ENCODE peak calls at places on chromosomes 3 and 15, in seven cellular contexts. J, F, G, X, Y, Z and Q are unnamed samples. For H3K4me1 and H3K36me3, the result is how much of the 10 kb centered on the place peaks cover.

GRCh38 chr3:11638669-11639402 is 4.9 kb downstream of the VGLL4 start:
- DNase-seq in J (no peak), F (no peak), G (no peak), X (peak), Y (peak), Z (no peak), Q (peak)

GRCh38 chr3:128863560-128863959 is 15.9 kb upstream of the ACAD9 start:
- DNase-seq in J (no peak), F (no peak), G (no peak), X (peak), Y (peak), Z (no peak), Q (no peak)

GRCh38 chr3:143934791-143935190 is 36.8 kb upstream of the DIPK2A start:
- DNase-seq in J (no peak), F (no peak), G (no peak), X (no peak), Y (no peak), Z (peak), Q (no peak)

GRCh38 chr3:182981038-182981380 is 671 bp upstream of the DCUN1D1 start:
- DNase-seq in J (peak), F (peak), G (no peak), X (no peak), Y (peak), Z (no peak), Q (no peak)

GRCh38 chr15:64430000-64430735 is 30.2 kb upstream of the ZNF609 start:
- DNase-seq in J (peak), F (no peak), G (no peak), X (peak), Y (peak), Z (peak), Q (no peak)

GRCh38 chr3:133776794-133777438 is 28.7 kb upstream of the SRPRB start:
- DNase-seq in J (no peak), F (peak), G (no peak), X (no peak), Y (no peak), Z (no peak), Q (no peak)

GRCh38 chr3:73399106-73399505 is 225.6 kb downstream of the PDZRN3 start:
- DNase-seq in J (no peak), F (no peak), G (no peak), X (no peak), Y (no peak), Z (peak), Q (no peak)

GRCh38 chr3:177430653-177431052 is 233.4 kb upstream of the TBL1XR1 start:
- DNase-seq in J (no peak), F (no peak), G (no peak), X (no peak), Y (no peak), Z (no peak), Q (no peak)

GRCh38 chr3:59286791-59287531 is 237.1 kb upstream of the CFAP20DC start:
- DNase-seq in J (no peak), F (peak), G (no peak), X (no peak), Y (peak), Z (peak), Q (no peak)

GRCh38 chr3:57733790-57734189 is 22.3 kb upstream of the SLMAP start:
- DNase-seq in J (no peak), F (no peak), G (no peak), X (no peak), Y (no peak), Z (no peak), Q (no peak)

GRCh38 chr3:152738656-152739055 is 96.3 kb upstream of the P2RY1 start:
- DNase-seq in J (no peak), F (no peak), G (no peak), X (no peak), Y (no peak), Z (peak), Q (no peak)

GRCh38 chr15:70582143-70582945 is 181.0 kb downstream of the UACA start:
- DNase-seq in J (no peak), F (no peak), G (no peak), X (no peak), Y (no peak), Z (peak), Q (no peak)

GRCh38 chr3:134754768-134755559 is 40.1 kb upstream of the EPHB1 start:
- DNase-seq in J (no peak), F (peak), G (peak), X (peak), Y (peak), Z (peak), Q (peak)

GRCh38 chr15:90271459-90272166 is 6.1 kb downstream of the NGRN start:
- DNase-seq in J (no peak), F (no peak), G (no peak), X (no peak), Y (peak), Z (peak), Q (no peak)

GRCh38 chr3:8762607-8763377 is 6.6 kb downstream of the OXTR start:
- DNase-seq in J (no peak), F (no peak), G (no peak), X (no peak), Y (no peak), Z (no peak), Q (no peak)

GRCh38 chr3:63872135-63872924 is 8.7 kb downstream of the ATXN7 start:
- DNase-seq in J (no peak), F (no peak), G (no peak), X (no peak), Y (no peak), Z (peak), Q (no peak)

GRCh38 chr3:1883489-1883888 is 215.2 kb upstream of the CNTN4 start:
- DNase-seq in J (no peak), F (no peak), G (no peak), X (no peak), Y (no peak), Z (no peak), Q (no peak)

GRCh38 chr3:183626877-183627594 is 8.4 kb upstream of the KLHL24 start:
- DNase-seq in J (no peak), F (no peak), G (no peak), X (no peak), Y (no peak), Z (no peak), Q (no peak)

GRCh38 chr3:194761384-194761783 is 75.7 kb downstream of the FAM43A start:
- DNase-seq in J (no peak), F (no peak), G (no peak), X (no peak), Y (peak), Z (no peak), Q (peak)

GRCh38 chr15:85443593-85444328 is 63.4 kb downstream of the AKAP13 start:
- DNase-seq in J (no peak), F (peak), G (peak), X (peak), Y (no peak), Z (peak), Q (no peak)

GRCh38 chr3:182484682-182485081 is 308.6 kb upstream of the ATP11B start:
- DNase-seq in J (no peak), F (no peak), G (no peak), X (peak), Y (no peak), Z (no peak), Q (no peak)

GRCh38 chr15:85941186-85941855 is 138.3 kb upstream of the AGBL1 start:
- DNase-seq in J (no peak), F (no peak), G (no peak), X (no peak), Y (no peak), Z (peak), Q (no peak)

GRCh38 chr15:57734860-57735259 is 28.3 kb downstream of the POLR2M start:
- DNase-seq in J (no peak), F (no peak), G (no peak), X (no peak), Y (no peak), Z (no peak), Q (no peak)

GRCh38 chr15:71186267-71186666 is 71.0 kb downstream of the THSD4 start:
- DNase-seq in J (no peak), F (no peak), G (no peak), X (no peak), Y (no peak), Z (no peak), Q (no peak)

GRCh38 chr3:20250786-20251185 is 64.8 kb upstream of the SGO1 start:
- DNase-seq in J (no peak), F (no peak), G (no peak), X (peak), Y (no peak), Z (no peak), Q (no peak)

GRCh38 chr3:112773864-112774263 is 72.8 kb downstream of the CD200R1L start:
- DNase-seq in J (no peak), F (no peak), G (peak), X (no peak), Y (no peak), Z (no peak), Q (no peak)

GRCh38 chr3:54278960-54279359 is 156.6 kb downstream of the CACNA2D3 start:
- DNase-seq in J (no peak), F (no peak), G (no peak), X (peak), Y (no peak), Z (peak), Q (peak)

GRCh38 chr3:111831840-111832239 is 27.2 kb upstream of the PHLDB2 start:
- DNase-seq in J (no peak), F (no peak), G (no peak), X (no peak), Y (no peak), Z (peak), Q (no peak)

GRCh38 chr15:31591908-31592307 is 265.3 kb downstream of the KLF13 start:
- DNase-seq in J (no peak), F (no peak), G (no peak), X (no peak), Y (no peak), Z (no peak), Q (no peak)

GRCh38 chr3:79844176-79844575 is 76.4 kb upstream of the ROBO1 start:
- DNase-seq in J (no peak), F (no peak), G (no peak), X (no peak), Y (no peak), Z (no peak), Q (no peak)

GRCh38 chr3:192433704-192434103 is 293.6 kb downstream of the FGF12 start:
- DNase-seq in J (no peak), F (peak), G (no peak), X (no peak), Y (no peak), Z (no peak), Q (no peak)

GRCh38 chr3:192434186-192434585 is 293.2 kb downstream of the FGF12 start:
- DNase-seq in J (no peak), F (no peak), G (no peak), X (no peak), Y (no peak), Z (no peak), Q (no peak)

GRCh38 chr3:192435241-192435640 is 292.1 kb downstream of the FGF12 start:
- DNase-seq in J (no peak), F (no peak), G (no peak), X (no peak), Y (no peak), Z (no peak), Q (no peak)
- H3K4me1 ChIP-seq in J (under half), F (under half), G (under half), X (under half), Y (under half), Z (under half), Q (under half)

GRCh38 chr15:94844533-94845390 is 613.4 kb downstream of the MCTP2 start:
- DNase-seq in J (peak), F (peak), G (no peak), X (peak), Y (peak), Z (peak), Q (peak)
- H3K4me3 ChIP-seq in J (peak), F (no peak), G (no peak), X (peak), Y (peak), Z (peak), Q (peak)

GRCh38 chr3:48418651-48419050 is 11.2 kb downstream of the PLXNB1 start:
- DNase-seq in J (no peak), F (no peak), G (no peak), X (no peak), Y (no peak), Z (no peak), Q (no peak)

GRCh38 chr3:48420561-48420960 is 9.3 kb downstream of the PLXNB1 start:
- DNase-seq in J (no peak), F (no peak), G (no peak), X (no peak), Y (no peak), Z (no peak), Q (no peak)

GRCh38 chr3:48419597-48419996 is 10.3 kb downstream of the PLXNB1 start:
- DNase-seq in J (no peak), F (no peak), G (no peak), X (no peak), Y (no peak), Z (no peak), Q (no peak)

GRCh38 chr3:48418140-48418539 is 11.7 kb downstream of the PLXNB1 start:
- DNase-seq in J (no peak), F (no peak), G (no peak), X (no peak), Y (no peak), Z (no peak), Q (no peak)

GRCh38 chr3:48419149-48419548 is 10.7 kb downstream of the PLXNB1 start:
- DNase-seq in J (no peak), F (no peak), G (no peak), X (no peak), Y (no peak), Z (no peak), Q (no peak)
- H3K36me3 ChIP-seq in J (under half), F (under half), G (under half), X (under half), Y (under half), Z (under half), Q (under half)

GRCh38 chr3:5197022-5197421 is 9.5 kb downstream of the EDEM1 start:
- DNase-seq in J (no peak), F (no peak), G (no peak), X (no peak), Y (no peak), Z (peak), Q (no peak)
- H3K4me1 ChIP-seq in J (under half), F (half or more), G (half or more), X (under half), Y (under half), Z (under half), Q (under half)

GRCh38 chr3:138003069-138003468 is 6.9 kb upstream of the CLDN18 start:
- DNase-seq in J (no peak), F (no peak), G (no peak), X (no peak), Y (no peak), Z (no peak), Q (no peak)
- H3K4me3 ChIP-seq in J (no peak), F (no peak), G (no peak), X (no peak), Y (no peak), Z (no peak), Q (no peak)

GRCh38 chr3:9806137-9806536 is 3.9 kb upstream of the TTLL3 start:
- DNase-seq in J (no peak), F (no peak), G (no peak), X (no peak), Y (no peak), Z (no peak), Q (no peak)
- H3K36me3 ChIP-seq in J (under half), F (under half), G (half or more), X (under half), Y (under half), Z (under half), Q (under half)